ENCODE peak calls at places on chromosomes 1 and 21, in seven cellular contexts. G, K, N, W, F, Z and T are unnamed samples.

GRCh38 chr1:32111789-32112188 is 3.9 kb downstream of the KPNA6 start:
- DNase-seq in W (no peak), G (no peak), N (no peak), F (peak; percentile 41), K (no peak), Z (peak; percentile 28), T (no peak)

GRCh38 chr1:228101994-228102790 is 933 bp downstream of the C1orf35 start:
- DNase-seq in Z (peak; percentile 66), F (peak; percentile 66), G (peak; percentile 57), N (peak; percentile 60), W (no peak), K (peak; percentile 71), T (peak; percentile 65)

GRCh38 chr1:164515221-164515620 is 43.8 kb upstream of the PBX1 start:
- DNase-seq in N (no peak), W (no peak), Z (no peak), K (no peak), G (no peak), F (no peak), T (no peak)

GRCh38 chr1:15749399-15750291 is 7.3 kb downstream of the TMEM82 start:
- DNase-seq in F (peak; percentile 40), W (no peak), Z (no peak), K (no peak), G (no peak), N (no peak), T (peak; percentile 24)

GRCh38 chr1:193019442-193020026 is 39.6 kb downstream of the UCHL5 start:
- DNase-seq in K (peak; percentile 61), F (peak; percentile 65), G (peak; percentile 60), Z (peak; percentile 65), N (peak; percentile 73), W (peak; percentile 49), T (peak; percentile 75)

GRCh38 chr21:14603202-14603601 is 57.1 kb upstream of the SAMSN1 start:
- DNase-seq in Z (peak; percentile 77), G (no peak), K (no peak), F (no peak), W (no peak), N (no peak), T (peak; percentile 67)

GRCh38 chr21:33230518-33231324 is 983 bp downstream of the IFNAR2 start:
- DNase-seq in W (no peak), G (peak; percentile 83), F (peak; percentile 86), Z (peak; percentile 84), K (peak; percentile 77), N (peak; percentile 66), T (peak; percentile 63)

GRCh38 chr1:235843458-235843857 is 23.2 kb downstream of the LYST start:
- DNase-seq in F (peak; percentile 27), N (peak; percentile 25), K (peak; percentile 19), W (peak; percentile 21), Z (peak; percentile 70), G (peak; percentile 39), T (peak; percentile 71)

GRCh38 chr1:15423355-15424077 is 13.8 kb downstream of the EFHD2 start:
- DNase-seq in K (no peak), G (no peak), W (no peak), N (no peak), Z (no peak), F (no peak), T (no peak)

GRCh38 chr1:203089001-203089650 is 3.3 kb upstream of the MYOG start:
- DNase-seq in F (no peak), Z (no peak), G (no peak), W (no peak), N (no peak), K (no peak), T (peak; percentile 46)

GRCh38 chr1:214604543-214604942 is 1.5 kb downstream of the CENPF start:
- DNase-seq in K (no peak), Z (peak; percentile 48), F (no peak), N (no peak), G (no peak), W (no peak), T (peak; percentile 61)
- TF ChIP-seq EZH2phosphoT487 in K (no peak), Z (no peak), F (no peak), N (no peak), G (no peak), W (no peak), T (no peak)

DNA sequence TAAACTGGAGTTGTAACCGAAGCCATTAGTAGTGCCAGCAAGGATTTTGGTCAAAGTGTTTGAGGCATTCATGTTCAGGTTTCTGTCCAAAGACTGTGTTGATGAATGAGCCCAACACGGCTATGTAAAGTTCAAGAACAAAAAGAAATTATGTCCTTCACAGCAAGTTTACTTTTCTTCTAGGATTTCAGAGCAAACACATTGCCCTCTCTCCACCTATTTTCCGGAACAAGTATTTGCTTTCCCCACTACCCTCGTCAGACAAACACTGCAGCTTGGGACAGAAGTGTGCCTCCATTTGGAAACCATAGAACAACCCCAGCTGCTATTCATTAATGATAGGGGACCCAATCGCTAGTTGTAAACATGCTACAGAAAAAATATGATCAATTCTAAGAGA is 151.4 kb upstream of the C1orf105 start:
- DNase-seq in N (no peak), Z (no peak), K (no peak), G (no peak), W (no peak), F (no peak), T (no peak)
- H3K4me1 ChIP-seq in N (peaks cover 7% of the 10 kb centered on the region), Z (peaks cover 63% of the 10 kb centered on the region), K (no peaks in the 10 kb centered on the region), G (no peaks in the 10 kb centered on the region), W (no peaks in the 10 kb centered on the region), F (peaks cover 14% of the 10 kb centered on the region), T (peaks cover 19% of the 10 kb centered on the region)

GRCh38 chr1:11051781-11052510 is 4.9 kb upstream of the MASP2 start:
- DNase-seq in K (no peak), N (no peak), F (no peak), Z (peak; percentile 22), W (no peak), G (peak; percentile 58), T (no peak)
- TF ChIP-seq EZH2phosphoT487 in K (no peak), N (no peak), F (no peak), Z (no peak), W (no peak), G (no peak), T (no peak)

DNA sequence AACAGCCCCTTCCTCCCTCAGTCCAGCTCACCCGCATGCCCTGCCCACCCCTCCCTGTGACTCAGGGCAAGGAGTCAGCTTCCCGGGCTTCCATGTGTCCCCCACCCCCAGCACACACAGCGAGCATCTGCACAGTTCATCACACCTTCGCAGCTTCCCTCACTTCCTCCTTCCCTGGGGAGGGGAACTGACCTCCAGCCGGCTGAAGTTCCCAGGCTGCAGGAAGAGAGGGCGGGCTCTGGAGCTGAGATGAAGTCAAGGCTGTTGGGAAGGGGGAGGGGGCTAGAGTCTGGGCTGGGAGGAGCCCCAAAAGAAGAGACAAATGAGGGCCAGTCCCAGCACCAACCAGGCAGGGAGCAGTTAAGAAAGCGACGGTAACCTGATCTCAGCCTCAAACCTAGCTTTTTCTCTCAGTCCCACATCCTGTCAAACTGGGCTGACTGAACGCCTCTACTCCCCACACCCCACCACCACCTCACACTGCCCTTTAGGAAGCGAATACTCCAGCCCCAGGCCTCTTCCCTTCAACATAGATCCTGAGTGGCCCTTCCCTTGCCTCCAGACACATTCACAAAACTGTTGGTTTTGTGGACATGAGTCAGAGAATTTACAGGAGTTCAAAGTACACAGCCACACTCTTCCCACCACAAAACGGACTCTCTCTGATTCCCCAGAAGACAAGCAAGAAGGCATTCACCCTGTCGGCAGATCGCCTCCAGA is 1.9 kb downstream of the RHOC start:
- DNase-seq in G (peak; percentile 80), Z (peak; percentile 95), F (peak; percentile 99), K (peak; percentile 91), W (peak; percentile 80), N (peak; percentile 62), T (peak; percentile 97)
- H3K4me1 ChIP-seq in G (peaks cover 51% of the 10 kb centered on the region), Z (peaks cover 23% of the 10 kb centered on the region), F (peaks cover 60% of the 10 kb centered on the region), K (peaks cover 24% of the 10 kb centered on the region), W (peaks cover 64% of the 10 kb centered on the region), N (peaks cover 17% of the 10 kb centered on the region), T (peaks cover 60% of the 10 kb centered on the region)

DNA sequence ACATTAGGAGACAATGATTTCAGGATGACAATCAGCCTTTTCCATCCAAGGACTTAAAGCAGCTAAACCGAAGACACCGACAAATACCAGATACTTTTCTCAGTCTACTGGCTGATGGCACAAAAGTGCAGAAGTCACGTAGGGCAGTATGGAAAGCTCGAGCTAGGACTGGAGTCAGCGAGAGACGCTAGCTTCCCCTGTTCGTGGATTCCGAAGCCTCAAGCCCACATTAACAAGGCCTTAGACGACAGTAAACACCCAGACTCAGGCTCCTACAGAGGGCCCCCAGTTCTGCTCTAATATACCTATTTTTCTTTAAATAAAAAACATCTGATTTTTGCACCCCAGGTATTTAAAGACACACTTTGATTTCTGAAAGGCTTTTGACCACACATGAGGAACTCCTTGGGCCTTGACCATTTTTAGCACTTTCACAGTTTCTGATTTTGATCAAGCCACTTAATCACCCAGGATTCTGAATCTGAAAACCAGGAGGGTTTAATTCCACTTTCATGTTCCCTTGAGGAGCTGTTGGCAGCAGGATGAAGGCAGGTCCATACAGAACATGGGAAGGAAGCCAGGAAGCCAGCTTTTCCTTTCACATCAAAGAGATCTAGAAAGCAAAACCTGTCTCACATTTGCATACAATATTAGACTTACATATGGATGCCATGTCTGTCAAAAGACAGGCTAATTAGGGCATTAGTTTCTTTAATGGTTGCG is 204.1 kb downstream of the GABPA start:
- DNase-seq in F (no peak), N (no peak), K (no peak), W (no peak), Z (no peak), G (no peak), T (no peak)
- TF ChIP-seq EZH2phosphoT487 in F (no peak), N (no peak), K (no peak), W (no peak), Z (no peak), G (no peak), T (no peak)

GRCh38 chr1:94621392-94621791 is 79.8 kb upstream of the F3 start:
- DNase-seq in K (no peak), F (no peak), G (no peak), W (peak; percentile 73), N (no peak), Z (peak; percentile 30), T (peak; percentile 95)
- H3K4me1 ChIP-seq in K (peaks cover 25% of the 10 kb centered on the region), F (peaks cover 31% of the 10 kb centered on the region), G (no peaks in the 10 kb centered on the region), W (peaks cover 79% of the 10 kb centered on the region), N (no peaks in the 10 kb centered on the region), Z (peaks cover 39% of the 10 kb centered on the region), T (peaks cover 63% of the 10 kb centered on the region)

GRCh38 chr1:106290805-106291537 is 765.5 kb upstream of the PRMT6 start:
- DNase-seq in K (no peak), Z (no peak), F (no peak), G (no peak), W (no peak), N (no peak), T (no peak)
- TF ChIP-seq EZH2phosphoT487 in K (no peak), Z (no peak), F (no peak), G (no peak), W (no peak), N (no peak), T (no peak)

GRCh38 chr1:230069813-230070212 is 2.8 kb downstream of the GALNT2 start:
- DNase-seq in W (no peak), K (peak; percentile 35), N (no peak), G (no peak), F (no peak), Z (no peak), T (peak; percentile 66)
- H3K4me1 ChIP-seq in W (peaks cover 17% of the 10 kb centered on the region), K (peaks cover 22% of the 10 kb centered on the region), N (peaks cover 6% of the 10 kb centered on the region), G (peaks cover 26% of the 10 kb centered on the region), F (peaks cover 22% of the 10 kb centered on the region), Z (peaks cover 44% of the 10 kb centered on the region), T (peaks cover 59% of the 10 kb centered on the region)